ENCODE peak calls at places on chromosomes 6 and 20, in seven cellular contexts. D is GM23338, W is neural progenitor cell, V is hepatocyte, T is neuronal stem cell, P is endothelial cell of umbilical vein, R is GM23248. Z is an unnamed sample.
A peak's percentile ranks its signal among the peaks of the same experiment; 100 is the strongest.

GRCh38 chr20:878511-879307 is 37.4 kb downstream of the ANGPT4 start:
- DNase-seq in D (peak; percentile 84), W (peak; percentile 85), V (peak; percentile 65), T (peak; percentile 74), P (peak; percentile 20), R (peak; percentile 47), Z (peak; percentile 28)

GRCh38 chr20:33791959-33792597 is 19.1 kb upstream of the CHMP4B start:
- DNase-seq in D (peak; percentile 70), W (peak; percentile 62), V (peak; percentile 59), T (no peak), P (peak; percentile 61), R (peak; percentile 50), Z (peak; percentile 45)

GRCh38 chr6:88380083-88380482 is 213.9 kb upstream of the CNR1 start:
- DNase-seq in D (no peak), W (no peak), V (no peak), T (no peak), P (peak; percentile 94), R (peak; percentile 85), Z (peak; percentile 31)

GRCh38 chr6:137954253-137954652 is 87.2 kb downstream of the TNFAIP3 start:
- DNase-seq in D (no peak), W (no peak), V (no peak), T (no peak), P (no peak), R (no peak), Z (no peak)

GRCh38 chr20:50116368-50116999 is 3.5 kb upstream of the UBE2V1 start:
- DNase-seq in D (no peak), W (no peak), V (no peak), T (no peak), P (no peak), R (no peak), Z (no peak)

GRCh38 chr6:138297761-138298298 is 79.5 kb upstream of the PBOV1 start:
- DNase-seq in D (no peak), W (no peak), V (no peak), T (no peak), P (no peak), R (peak; percentile 33), Z (peak; percentile 58)

GRCh38 chr6:11650297-11650696 is 112.7 kb downstream of the TMEM170B start:
- DNase-seq in D (peak; percentile 90), W (peak; percentile 90), V (no peak), T (peak; percentile 61), P (peak; percentile 99), R (peak; percentile 56), Z (peak; percentile 67)

GRCh38 chr20:48718914-48719578 is 108.8 kb downstream of the PREX1 start:
- DNase-seq in D (no peak), W (no peak), V (no peak), T (no peak), P (no peak), R (no peak), Z (no peak)

GRCh38 chr6:14719273-14719672 is 526.6 kb upstream of the JARID2 start:
- DNase-seq in D (no peak), W (no peak), V (no peak), T (no peak), P (no peak), R (no peak), Z (no peak)

GRCh38 chr6:67683960-67684359 is 951.1 kb upstream of the ADGRB3 start:
- DNase-seq in D (no peak), W (no peak), V (no peak), T (no peak), P (peak; percentile 53), R (no peak), Z (peak; percentile 76)

GRCh38 chr20:8067082-8067481 is 47.5 kb upstream of the TMX4 start:
- DNase-seq in D (no peak), W (no peak), V (no peak), T (no peak), P (no peak), R (no peak), Z (no peak)

GRCh38 chr20:8060977-8061376 is 41.4 kb upstream of the TMX4 start:
- DNase-seq in D (no peak), W (no peak), V (no peak), T (no peak), P (no peak), R (no peak), Z (no peak)

GRCh38 chr20:8066662-8067061 is 47.1 kb upstream of the TMX4 start:
- DNase-seq in D (no peak), W (no peak), V (no peak), T (no peak), P (no peak), R (no peak), Z (peak; percentile 26)

GRCh38 chr20:8057871-8058270 is 38.3 kb upstream of the TMX4 start:
- DNase-seq in D (no peak), W (no peak), V (no peak), T (no peak), P (no peak), R (no peak), Z (no peak)

DNA sequence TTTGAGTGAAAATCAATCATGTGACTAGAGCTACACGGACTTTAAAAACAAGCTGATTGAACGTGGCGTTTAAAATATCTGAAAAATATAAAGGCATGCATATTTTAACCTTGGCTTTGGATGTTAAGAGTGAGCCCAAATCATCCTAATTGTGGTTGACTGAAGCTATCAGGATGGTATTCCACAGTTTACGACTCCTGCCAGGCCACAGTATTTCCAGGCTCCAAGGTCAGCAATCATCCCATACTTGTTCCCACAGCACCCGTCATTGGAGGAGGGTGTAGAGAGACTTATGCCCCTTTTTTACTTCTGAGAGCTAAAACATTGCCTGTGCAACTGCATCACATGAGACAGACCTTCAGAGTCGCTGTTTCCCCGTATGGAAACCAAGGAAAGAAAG is 43.2 kb upstream of the TMX4 start:
- DNase-seq in D (no peak), W (no peak), V (no peak), T (no peak), P (no peak), R (no peak), Z (peak; percentile 33)
- H3K4me2 ChIP-seq in D (no peak overlapping the region), W (no peak overlapping the region), V (no peak overlapping the region), T (no peak overlapping the region), P (no peak overlapping the region), R (no peak overlapping the region), Z (no peak overlapping the region)

GRCh38 chr20:57953638-57954037 is 243.8 kb upstream of the PMEPA1 start:
- DNase-seq in D (no peak), W (no peak), V (no peak), T (no peak), P (no peak), R (peak; percentile 38), Z (no peak)
- H3K4me2 ChIP-seq in D (no peak overlapping the region), W (no peak overlapping the region), V (no peak overlapping the region), T (no peak overlapping the region), P (no peak overlapping the region), R (no peak overlapping the region), Z (no peak overlapping the region)

GRCh38 chr6:158312672-158313397 is 570 bp downstream of the TULP4 start:
- DNase-seq in D (peak; percentile 8), W (no peak), V (no peak), T (no peak), P (no peak), R (no peak), Z (no peak)

GRCh38 chr6:158316022-158316421 is 3.8 kb downstream of the TULP4 start:
- DNase-seq in D (no peak), W (no peak), V (no peak), T (no peak), P (peak; percentile 28), R (peak; percentile 2), Z (no peak)

GRCh38 chr6:158312165-158312564 is at the start of gene TULP4:
- DNase-seq in D (no peak), W (no peak), V (no peak), T (no peak), P (no peak), R (no peak), Z (no peak)

GRCh38 chr6:158314737-158315136 is 2.5 kb downstream of the TULP4 start:
- DNase-seq in D (no peak), W (no peak), V (no peak), T (no peak), P (no peak), R (no peak), Z (no peak)

GRCh38 chr6:158313989-158314388 is 1.7 kb downstream of the TULP4 start:
- DNase-seq in D (peak; percentile 24), W (no peak), V (no peak), T (no peak), P (no peak), R (no peak), Z (no peak)
- H3K4me2 ChIP-seq in D (no peak overlapping the region), W (no peak overlapping the region), V (no peak overlapping the region), T (no peak overlapping the region), P (no peak overlapping the region), R (no peak overlapping the region), Z (no peak overlapping the region)

DNA sequence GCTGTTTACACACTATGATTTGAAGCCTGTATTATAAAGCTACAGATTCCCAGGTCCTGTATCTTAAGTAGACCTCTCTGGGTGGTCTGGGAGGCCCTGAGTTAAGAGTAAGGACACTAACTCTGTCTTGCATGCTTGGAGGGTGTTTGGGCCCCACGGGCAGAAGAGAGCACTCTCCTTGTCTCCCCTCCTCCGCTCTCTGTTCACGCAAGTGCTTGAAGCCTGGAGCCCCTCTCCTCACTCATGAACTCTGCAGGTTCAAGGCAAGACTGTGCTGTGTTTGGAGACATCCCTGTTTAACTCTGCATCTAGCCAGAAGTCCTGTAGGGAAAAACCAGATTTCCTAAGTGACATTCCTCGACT is 154.0 kb downstream of the ZDHHC14 start:
- DNase-seq in D (peak; percentile 16), W (no peak), V (no peak), T (no peak), P (no peak), R (no peak), Z (no peak)
- H3K4me2 ChIP-seq in D (peak overlapping the region; percentile 31), W (peak overlapping the region; percentile 28), V (peak overlapping the region; percentile 21), T (no peak overlapping the region), P (peak overlapping the region; percentile 79), R (peak overlapping the region; percentile 75), Z (no peak overlapping the region)

GRCh38 chr20:59122377-59122932 is 41.2 kb upstream of the ZNF831 start:
- DNase-seq in D (no peak), W (peak; percentile 10), V (no peak), T (no peak), P (no peak), R (no peak), Z (no peak)

GRCh38 chr20:59123011-59123676 is 40.5 kb upstream of the ZNF831 start:
- DNase-seq in D (no peak), W (no peak), V (no peak), T (no peak), P (no peak), R (no peak), Z (no peak)

GRCh38 chr20:59124326-59125029 is 39.1 kb upstream of the ZNF831 start:
- DNase-seq in D (no peak), W (no peak), V (no peak), T (no peak), P (no peak), R (no peak), Z (no peak)

GRCh38 chr20:59125332-59125731 is 38.3 kb upstream of the ZNF831 start:
- DNase-seq in D (no peak), W (no peak), V (no peak), T (no peak), P (no peak), R (no peak), Z (no peak)

GRCh38 chr20:59123677-59124060 is 40.0 kb upstream of the ZNF831 start:
- DNase-seq in D (no peak), W (no peak), V (no peak), T (no peak), P (no peak), R (no peak), Z (no peak)
- H3K4me2 ChIP-seq in D (no peak overlapping the region), W (no peak overlapping the region), V (no peak overlapping the region), T (no peak overlapping the region), P (no peak overlapping the region), R (no peak overlapping the region), Z (no peak overlapping the region)

GRCh38 chr6:142666599-142667185 is 278.3 kb downstream of the HIVEP2 start:
- DNase-seq in D (no peak), W (no peak), V (no peak), T (no peak), P (no peak), R (no peak), Z (no peak)
- H3K4me2 ChIP-seq in D (no peak overlapping the region), W (no peak overlapping the region), V (no peak overlapping the region), T (no peak overlapping the region), P (no peak overlapping the region), R (no peak overlapping the region), Z (no peak overlapping the region)